ENCODE peak calls at places on chromosomes 5 and 9, in five cellular contexts. X is GM12878, F is HepG2, D is K562, I is upper lobe of left lung. H is an unnamed sample.

GRCh38 chr5:90418214-90418613 is 8.7 kb upstream of the CETN3 start:
- ATAC-seq in X (no peak), F (no peak), D (no peak), I (no peak), H (no peak)

GRCh38 chr5:135429886-135430437 is 17.2 kb downstream of the DCANP1 start:
- ATAC-seq in X (no peak), F (no peak), D (no peak), I (peak; percentile 31), H (no peak)

GRCh38 chr5:76180817-76181805 is 97.9 kb downstream of the SV2C start:
- ATAC-seq in X (peak; percentile 91), F (no peak), D (peak; percentile 92), I (peak; percentile 74), H (peak; percentile 25)

GRCh38 chr9:132244582-132245455 is 83.0 kb downstream of the NTNG2 start:
- ATAC-seq in X (no peak), F (no peak), D (no peak), I (no peak), H (no peak)

GRCh38 chr5:132469380-132470372 is 20.9 kb downstream of the IRF1 start:
- ATAC-seq in X (no peak), F (peak; percentile 69), D (peak; percentile 72), I (no peak), H (peak; percentile 34)

GRCh38 chr5:168978015-168978414 is 322.9 kb downstream of the SLIT3 start:
- ATAC-seq in X (no peak), F (no peak), D (no peak), I (peak; percentile 71), H (peak; percentile 79)

GRCh38 chr5:59021837-59022514 is 439.1 kb downstream of the RAB3C start:
- ATAC-seq in X (no peak), F (no peak), D (no peak), I (no peak), H (no peak)

GRCh38 chr5:69189162-69190086 is at the start of gene CENPH:
- ATAC-seq in X (peak; percentile 95), F (peak; percentile 94), D (peak; percentile 95), I (peak; percentile 99), H (peak; percentile 98)

GRCh38 chr9:106405871-106406435 is 457.0 kb upstream of the ZNF462 start:
- ATAC-seq in X (peak; percentile 56), F (no peak), D (no peak), I (no peak), H (no peak)

GRCh38 chr9:72687331-72687730 is 165.9 kb downstream of the TMC1 start:
- ATAC-seq in X (no peak), F (no peak), D (no peak), I (no peak), H (no peak)

GRCh38 chr9:84758817-84759216 is 89.3 kb downstream of the NTRK2 start:
- ATAC-seq in X (peak; percentile 7), F (no peak), D (no peak), I (no peak), H (no peak)

GRCh38 chr5:172722309-172722815 is 48.6 kb downstream of the DUSP1 start:
- ATAC-seq in X (no peak), F (no peak), D (no peak), I (no peak), H (no peak)

GRCh38 chr5:122323132-122323548 is 11.1 kb downstream of the SNCAIP start:
- ATAC-seq in X (no peak), F (no peak), D (no peak), I (peak; percentile 31), H (no peak)

GRCh38 chr5:61479850-61480614 is 148.0 kb downstream of the ZSWIM6 start:
- ATAC-seq in X (no peak), F (no peak), D (no peak), I (no peak), H (no peak)

GRCh38 chr5:13553896-13554295 is 390.6 kb downstream of the DNAH5 start:
- ATAC-seq in X (peak; percentile 49), F (no peak), D (no peak), I (no peak), H (no peak)

GRCh38 chr5:17182494-17182893 is 34.9 kb upstream of the BASP1 start:
- ATAC-seq in X (no peak), F (no peak), D (no peak), I (no peak), H (no peak)

GRCh38 chr5:57499262-57500050 is 16.8 kb upstream of the ACTBL2 start:
- ATAC-seq in X (peak; percentile 91), F (peak; percentile 72), D (peak; percentile 79), I (peak; percentile 48), H (no peak)

GRCh38 chr5:42617411-42617810 is 139.2 kb upstream of the CCDC152 start:
- ATAC-seq in X (no peak), F (no peak), D (no peak), I (no peak), H (no peak)

GRCh38 chr5:5025774-5026406 is 114.2 kb upstream of the ADAMTS16 start:
- ATAC-seq in X (peak; percentile 64), F (peak; percentile 79), D (peak; percentile 77), I (no peak), H (no peak)

GRCh38 chr9:27192291-27192960 is 83.4 kb downstream of the TEK start:
- ATAC-seq in X (no peak), F (no peak), D (no peak), I (no peak), H (no peak)

GRCh38 chr9:8660383-8660782 is 860.8 kb upstream of the DMAC1 start:
- ATAC-seq in X (no peak), F (no peak), D (no peak), I (peak; percentile 91), H (no peak)

GRCh38 chr5:50744761-50745160 is 78.3 kb downstream of the PARP8 start:
- ATAC-seq in X (peak; percentile 76), F (no peak), D (no peak), I (peak; percentile 67), H (no peak)

GRCh38 chr9:4022435-4023067 is 277.3 kb downstream of the GLIS3 start:
- ATAC-seq in X (no peak), F (no peak), D (no peak), I (no peak), H (no peak)

GRCh38 chr5:35041251-35041650 is 6.5 kb downstream of the AGXT2 start:
- ATAC-seq in X (no peak), F (no peak), D (no peak), I (no peak), H (no peak)

GRCh38 chr5:153623117-153623516 is 132.6 kb downstream of the GRIA1 start:
- ATAC-seq in X (no peak), F (no peak), D (no peak), I (no peak), H (no peak)

GRCh38 chr9:69805962-69806633 is 14.5 kb upstream of the CFAP95 start:
- ATAC-seq in X (peak; percentile 38), F (no peak), D (peak; percentile 84), I (peak; percentile 66), H (peak; percentile 65)

GRCh38 chr5:36683821-36684434 is 77.5 kb downstream of the SLC1A3 start:
- ATAC-seq in X (no peak), F (no peak), D (no peak), I (peak; percentile 33), H (peak; percentile 27)

GRCh38 chr5:135743684-135744083 is 90.8 kb upstream of the SLC25A48 start:
- ATAC-seq in X (no peak), F (no peak), D (no peak), I (no peak), H (no peak)

GRCh38 chr9:112120046-112120373 is 55.1 kb downstream of the SUSD1 start:
- ATAC-seq in X (no peak), F (no peak), D (no peak), I (no peak), H (no peak)

GRCh38 chr9:114349713-114350480 is 20.2 kb downstream of the ORM2 start:
- ATAC-seq in X (peak; percentile 5), F (no peak), D (peak; percentile 7), I (peak; percentile 3), H (peak; percentile 7)

GRCh38 chr9:135905380-135906282 is 1.7 kb downstream of the CAMSAP1 start:
- ATAC-seq in X (no peak), F (peak; percentile 20), D (no peak), I (peak; percentile 7), H (no peak)

DNA sequence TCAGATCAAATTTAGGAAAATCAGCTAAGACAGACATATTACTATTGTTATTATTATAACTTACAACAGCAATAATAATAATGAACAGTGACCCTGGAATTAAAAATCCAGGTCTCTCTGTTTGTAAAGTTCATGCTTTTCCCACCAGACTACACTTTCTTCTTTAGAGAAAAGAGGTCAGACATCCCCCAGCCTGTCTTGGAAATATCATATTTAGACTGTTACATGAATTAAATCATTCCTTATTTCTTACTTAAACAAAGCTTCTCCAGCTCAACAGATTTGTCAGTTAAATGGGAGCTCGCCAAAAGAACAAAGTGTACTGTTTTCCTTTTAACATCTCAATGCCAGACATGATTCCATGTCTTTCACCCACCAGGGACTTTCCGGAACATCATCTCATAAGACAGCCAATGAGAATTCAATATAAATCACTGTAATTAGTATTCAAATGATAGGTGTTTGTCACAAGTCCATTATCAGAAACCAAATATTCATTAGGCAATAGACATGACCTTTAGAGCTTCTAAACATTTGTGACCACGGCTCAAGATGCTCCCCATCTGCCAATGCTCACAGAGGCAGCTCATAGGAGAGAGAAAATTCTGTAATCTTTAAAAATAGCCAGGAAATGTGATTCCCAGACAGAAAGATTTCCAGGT is 351.9 kb downstream of the ENC1 start:
- ATAC-seq in X (no peak), F (no peak), D (no peak), I (peak; percentile 87), H (peak; percentile 86)
- TF ChIP-seq EP300 in X (no peak), F (no peak), D (no peak), I (no peak), H (no peak)

GRCh38 chr9:98596486-98596885 is 112.2 kb downstream of the GABBR2 start:
- ATAC-seq in X (no peak), F (no peak), D (no peak), I (no peak), H (no peak)
- H3K4me3 ChIP-seq in X (no peak overlapping the region), F (no peak overlapping the region), D (no peak overlapping the region), I (no peak overlapping the region), H (no peak overlapping the region)

DNA sequence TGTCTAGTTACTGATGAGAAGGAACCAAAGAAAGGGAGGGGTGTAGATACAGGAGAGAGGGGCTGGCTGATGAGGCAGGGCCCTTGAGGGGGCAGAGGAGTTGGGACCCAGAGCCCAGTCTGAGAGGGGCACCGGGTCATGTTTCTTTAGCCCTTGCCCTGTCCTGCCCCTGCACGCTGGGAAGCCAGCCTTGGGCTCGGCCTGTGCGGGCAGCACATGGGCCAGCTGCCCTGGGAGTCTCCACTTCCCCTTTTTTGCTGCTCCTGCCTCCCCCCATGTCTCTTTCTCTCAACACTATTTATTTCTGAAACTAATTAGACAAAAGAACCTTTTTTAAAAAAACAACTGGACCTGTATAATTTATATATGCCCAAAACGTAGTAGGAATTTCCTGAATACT is 20.5 kb downstream of the MVB12B start:
- ATAC-seq in X (no peak), F (no peak), D (no peak), I (peak; percentile 81), H (peak; percentile 22)
- TF ChIP-seq POLR2AphosphoS5 in X (no peak), F (no peak), D (no peak), I (no peak), H (no peak)

DNA sequence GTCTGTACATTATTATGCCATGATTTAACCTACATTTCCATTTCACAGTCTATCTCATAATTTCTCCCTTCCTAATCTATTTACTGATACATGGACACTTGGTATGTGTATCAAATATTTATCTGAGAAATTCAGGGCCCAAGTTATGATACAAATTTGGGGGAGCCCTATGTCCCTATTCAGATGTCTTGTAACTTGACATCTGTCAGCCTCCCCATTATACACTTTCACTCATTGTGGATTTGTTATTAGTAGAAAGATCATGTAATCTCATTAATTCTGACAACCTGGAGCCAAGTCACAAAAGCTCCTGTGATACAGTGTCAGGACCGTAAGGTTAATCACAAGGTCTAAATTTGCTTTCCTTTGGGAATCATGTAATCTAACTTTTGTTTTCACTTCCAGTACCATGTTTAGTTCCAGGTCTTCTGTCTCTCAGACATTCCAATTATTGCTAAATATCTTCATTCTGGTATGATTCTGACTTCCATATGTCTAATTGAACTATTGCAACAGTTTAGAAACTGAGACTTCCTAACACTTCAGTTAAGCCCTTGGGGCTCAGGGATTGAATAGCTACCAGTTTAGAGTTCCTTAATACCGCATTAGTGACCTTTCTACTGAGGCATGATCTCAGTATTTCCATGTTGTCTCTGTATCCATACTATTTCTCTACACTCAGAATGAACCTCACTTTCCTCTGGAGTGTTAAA is 182.9 kb upstream of the NUDT12 start:
- ATAC-seq in X (no peak), F (no peak), D (no peak), I (no peak), H (no peak)
- TF ChIP-seq EP300 in X (no peak), F (no peak), D (no peak), I (no peak), H (no peak)